ENCODE peak calls at places on chromosomes 13 and 19, in seven cellular contexts. U is ureter, X is ascending aorta, J is EL, K is GM04504, D is esophagus muscularis mucosa, E is GM23248. I is an unnamed sample.

GRCh38 chr13:30936920-30937319 is 4.5 kb downstream of the TEX26 start:
- DNase-seq in K (no peak), J (no peak), X (no peak), D (peak), E (no peak), U (no peak), I (no peak)

GRCh38 chr13:52850396-52851152 is 2.1 kb upstream of the PCDH8 start:
- DNase-seq in X (no peak), K (no peak), J (peak), E (peak), D (no peak), U (peak), I (peak)

GRCh38 chr13:25204843-25205242 is 32.8 kb upstream of the AMER2 start:
- DNase-seq in U (no peak), K (no peak), E (no peak), J (no peak), X (no peak), D (no peak), I (no peak)

GRCh38 chr19:34316741-34317241 is 48.2 kb upstream of the GPI start:
- DNase-seq in E (peak), D (no peak), U (no peak), K (no peak), X (no peak), J (peak), I (no peak)

GRCh38 chr19:4557971-4558941 is 1.2 kb downstream of the SEMA6B start:
- DNase-seq in K (no peak), J (no peak), E (peak), U (no peak), X (no peak), D (no peak), I (peak)

GRCh38 chr13:23618341-23618740 is 48.1 kb downstream of the TNFRSF19 start:
- DNase-seq in E (peak), U (no peak), J (peak), X (no peak), D (no peak), K (peak), I (peak)

GRCh38 chr13:74930402-74931165 is 551.4 kb downstream of the TBC1D4 start:
- DNase-seq in K (peak), J (peak), U (no peak), E (peak), D (no peak), X (no peak), I (no peak)

GRCh38 chr19:5147074-5147970 is 178.4 kb downstream of the KDM4B start:
- DNase-seq in J (no peak), K (no peak), U (no peak), E (no peak), X (no peak), D (no peak), I (no peak)

GRCh38 chr13:77016241-77016812 is 10.6 kb downstream of the FBXL3 start:
- DNase-seq in U (no peak), X (no peak), E (no peak), D (no peak), J (no peak), K (no peak), I (no peak)

GRCh38 chr19:58307736-58308135 is 2.6 kb downstream of the ERVK3-1 start:
- DNase-seq in E (no peak), K (no peak), D (no peak), J (no peak), U (no peak), X (no peak), I (no peak)

GRCh38 chr13:46982856-46983582 is 86.2 kb upstream of the HTR2A start:
- DNase-seq in X (no peak), J (no peak), E (no peak), D (no peak), U (no peak), K (no peak), I (no peak)

GRCh38 chr19:10353793-10354391 is 14.5 kb upstream of the ICAM3 start:
- DNase-seq in D (no peak), X (no peak), J (no peak), K (no peak), U (no peak), E (peak), I (no peak)

GRCh38 chr13:73733691-73734090 is 400.5 kb downstream of the KLF12 start:
- DNase-seq in J (no peak), E (no peak), K (no peak), D (no peak), U (no peak), X (no peak), I (no peak)

GRCh38 chr13:40379794-40380608 is 286.4 kb downstream of the FOXO1 start:
- DNase-seq in D (no peak), K (no peak), J (no peak), X (no peak), E (no peak), U (no peak), I (no peak)

GRCh38 chr13:50731400-50731799 is 112.1 kb downstream of the DLEU7 start:
- DNase-seq in K (peak), U (peak), X (no peak), E (peak), J (peak), D (no peak), I (peak)

GRCh38 chr19:3950871-3951861 is 18.3 kb downstream of the NMRK2 start:
- DNase-seq in D (no peak), K (no peak), X (no peak), U (no peak), J (no peak), E (no peak), I (no peak)

GRCh38 chr13:95968906-95969305 is 84.3 kb downstream of the UGGT2 start:
- DNase-seq in K (no peak), E (no peak), J (no peak), X (no peak), U (no peak), D (no peak), I (no peak)

GRCh38 chr13:114132419-114133121 is at the start of gene RASA3:
- DNase-seq in J (peak), U (peak), K (no peak), X (no peak), E (peak), D (no peak), I (peak)

GRCh38 chr13:42548731-42549554 is 25.0 kb upstream of the TNFSF11 start:
- DNase-seq in K (no peak), U (no peak), E (no peak), X (peak), D (peak), J (no peak), I (no peak)

GRCh38 chr19:1524972-1525325 is 1.1 kb downstream of the PLK5 start:
- DNase-seq in U (no peak), D (no peak), J (no peak), K (no peak), X (no peak), E (no peak), I (no peak)

GRCh38 chr19:38213911-38214625 is 10.0 kb downstream of the DPF1 start:
- DNase-seq in J (peak), U (no peak), X (no peak), D (no peak), E (peak), K (no peak), I (no peak)

GRCh38 chr19:53664760-53665159 is 33.0 kb downstream of the DPRX start:
- DNase-seq in E (no peak), X (no peak), D (no peak), U (no peak), J (no peak), K (no peak), I (no peak)

GRCh38 chr19:49681830-49682229 is 4.8 kb downstream of the PRMT1 start:
- DNase-seq in K (no peak), D (no peak), U (no peak), J (no peak), E (no peak), X (no peak), I (no peak)

GRCh38 chr13:76053181-76053580 is 417.1 kb downstream of the LMO7 start:
- DNase-seq in D (no peak), E (no peak), J (no peak), U (no peak), X (no peak), K (no peak), I (no peak)

GRCh38 chr13:98581971-98582702 is 5.2 kb upstream of the STK24 start:
- DNase-seq in J (peak), X (no peak), D (no peak), E (peak), U (peak), K (no peak), I (no peak)

GRCh38 chr19:14550201-14550754 is 20.9 kb downstream of the TECR start:
- DNase-seq in J (no peak), K (no peak), E (no peak), U (peak), D (no peak), X (no peak), I (no peak)

GRCh38 chr19:37551123-37551993 is 43.2 kb downstream of the ZNF571 start:
- DNase-seq in D (no peak), X (no peak), K (peak), U (no peak), J (peak), E (peak), I (no peak)

GRCh38 chr13:95247857-95248256 is 53.4 kb downstream of the ABCC4 start:
- DNase-seq in U (no peak), E (no peak), D (no peak), X (no peak), K (no peak), J (no peak), I (no peak)

GRCh38 chr19:40524133-40524549 is 52.5 kb upstream of the SHKBP1 start:
- DNase-seq in D (no peak), K (no peak), E (peak), J (no peak), U (no peak), X (no peak), I (no peak)

GRCh38 chr19:53594811-53595509 is 36.8 kb upstream of the DPRX start:
- DNase-seq in D (no peak), J (no peak), K (no peak), E (no peak), X (no peak), U (no peak), I (no peak)

GRCh38 chr19:49570997-49571676 is 9.2 kb downstream of the NOSIP start:
- DNase-seq in D (no peak), J (peak), K (no peak), U (no peak), E (no peak), X (no peak), I (no peak)

I was measured in LoVo.